ENCODE peak calls at places on chromosomes 12 and 14, in ten cellular contexts. M is activated naive CD8-positive, alpha-beta T cell treated with anti-CD3 and anti-CD28 coated beads, Interleukin-2, amount 50 U/mL, for 24 hours; J is NCI-H1105; A is coronary artery; T is AG04449; I is stimulated activated CD8-positive, alpha-beta memory T cell treated with anti-CD3 and anti-CD28 coated beads, Interleukin-12 subunit alpha, Interleukin-12 subunit beta, amount 100 ng/mL, for 4 hours; N is neuronal stem cell; B is psoas muscle; S is neural progenitor cell; E is Karpas-422. G is an unnamed sample.

GRCh38 chr12:116257213-116257612 is 20.3 kb downstream of the MED13L start:
- DNase-seq in M (no peak), J (no peak), A (no peak), T (no peak), I (no peak), N (no peak), B (no peak), S (no peak), E (no peak), G (peak)

GRCh38 chr12:122421263-122421814 is 1.1 kb downstream of the CLIP1 start:
- DNase-seq in M (no peak), J (peak), A (no peak), T (no peak), I (no peak), N (no peak), B (peak), S (no peak), E (peak), G (no peak)

GRCh38 chr14:74302160-74302628 is 540 bp downstream of the ABCD4 start:
- DNase-seq in M (no peak), J (no peak), A (no peak), T (no peak), I (no peak), N (no peak), B (no peak), S (peak), E (peak), G (no peak)

GRCh38 chr14:91009501-91010152 is 50.8 kb downstream of the RPS6KA5 start:
- DNase-seq in M (no peak), J (no peak), A (no peak), T (no peak), I (no peak), N (no peak), B (no peak), S (no peak), E (peak), G (no peak)

GRCh38 chr12:99985129-99985570 is 414 bp upstream of the ANKS1B start:
- DNase-seq in M (no peak), J (peak), A (no peak), T (no peak), I (no peak), N (no peak), B (no peak), S (no peak), E (peak), G (no peak)

GRCh38 chr14:54564071-54564798 is 2.7 kb upstream of the SAMD4A start:
- DNase-seq in M (no peak), J (peak), A (no peak), T (no peak), I (no peak), N (peak), B (no peak), S (peak), E (peak), G (peak)

GRCh38 chr12:3061129-3061857 is 15.9 kb upstream of the TSPAN9 start:
- DNase-seq in M (no peak), J (no peak), A (no peak), T (peak), I (no peak), N (no peak), B (no peak), S (no peak), E (no peak), G (no peak)

GRCh38 chr12:119781804-119782203 is 95.3 kb downstream of the CIT start:
- DNase-seq in M (no peak), J (no peak), A (no peak), T (no peak), I (no peak), N (no peak), B (no peak), S (no peak), E (peak), G (no peak)

GRCh38 chr12:57832966-57833365 is 13.6 kb downstream of the CTDSP2 start:
- DNase-seq in M (no peak), J (no peak), A (no peak), T (no peak), I (no peak), N (no peak), B (no peak), S (peak), E (no peak), G (no peak)

GRCh38 chr12:103546959-103547358 is 40.1 kb upstream of the STAB2 start:
- DNase-seq in M (no peak), J (no peak), A (no peak), T (no peak), I (no peak), N (no peak), B (no peak), S (no peak), E (no peak), G (peak)

GRCh38 chr12:108815875-108816594 is 41.3 kb downstream of the SSH1 start:
- DNase-seq in M (no peak), J (no peak), A (no peak), T (no peak), I (no peak), N (no peak), B (no peak), S (no peak), E (no peak), G (no peak)

GRCh38 chr12:24605466-24605865 is 343.4 kb downstream of the BCAT1 start:
- DNase-seq in M (no peak), J (no peak), A (no peak), T (no peak), I (no peak), N (no peak), B (no peak), S (no peak), E (no peak), G (no peak)

GRCh38 chr12:68481181-68481941 is 129.3 kb upstream of the RAP1B start:
- DNase-seq in M (no peak), J (no peak), A (no peak), T (no peak), I (no peak), N (no peak), B (no peak), S (no peak), E (no peak), G (no peak)

GRCh38 chr12:49885118-49885517 is 18.6 kb downstream of the FAIM2 start:
- DNase-seq in M (no peak), J (no peak), A (no peak), T (no peak), I (no peak), N (no peak), B (no peak), S (peak), E (peak), G (no peak)

GRCh38 chr12:3777206-3777809 is 24.4 kb upstream of the CRACR2A start:
- DNase-seq in M (no peak), J (peak), A (no peak), T (no peak), I (no peak), N (peak), B (no peak), S (peak), E (peak), G (peak)

GRCh38 chr12:98594050-98594853 is 766 bp downstream of the SLC25A3 start:
- DNase-seq in M (no peak), J (no peak), A (peak), T (no peak), I (peak), N (peak), B (peak), S (peak), E (peak), G (no peak)

GRCh38 chr12:91718326-91718725 is 427.3 kb downstream of the BTG1 start:
- DNase-seq in M (no peak), J (no peak), A (no peak), T (no peak), I (no peak), N (no peak), B (no peak), S (no peak), E (no peak), G (no peak)

GRCh38 chr12:79016181-79016580 is 151.6 kb downstream of the SYT1 start:
- DNase-seq in M (no peak), J (peak), A (no peak), T (no peak), I (no peak), N (no peak), B (no peak), S (no peak), E (no peak), G (peak)

GRCh38 chr12:49615725-49616124 is 7.6 kb upstream of the PRPF40B start:
- DNase-seq in M (no peak), J (no peak), A (no peak), T (no peak), I (no peak), N (no peak), B (no peak), S (no peak), E (no peak), G (no peak)

GRCh38 chr12:1796515-1797010 is 23.8 kb upstream of the LRTM2 start:
- DNase-seq in M (peak), J (no peak), A (peak), T (no peak), I (no peak), N (no peak), B (peak), S (no peak), E (peak), G (no peak)

GRCh38 chr14:93249128-93249831 is 42.2 kb downstream of the UBR7 start:
- DNase-seq in M (no peak), J (no peak), A (no peak), T (no peak), I (no peak), N (no peak), B (no peak), S (no peak), E (no peak), G (no peak)

GRCh38 chr12:75666126-75666979 is 154.9 kb upstream of the KRR1 start:
- DNase-seq in M (no peak), J (no peak), A (no peak), T (no peak), I (no peak), N (no peak), B (no peak), S (peak), E (no peak), G (no peak)

GRCh38 chr14:55245657-55246268 is 25.5 kb upstream of the FBXO34 start:
- DNase-seq in M (no peak), J (no peak), A (no peak), T (no peak), I (no peak), N (no peak), B (no peak), S (peak), E (peak), G (no peak)

GRCh38 chr14:68039593-68039992 is 220.0 kb downstream of the RAD51B start:
- DNase-seq in M (no peak), J (no peak), A (no peak), T (no peak), I (no peak), N (no peak), B (no peak), S (no peak), E (no peak), G (no peak)

GRCh38 chr12:4039927-4040326 is 166.7 kb upstream of the PARP11 start:
- DNase-seq in M (no peak), J (no peak), A (peak), T (no peak), I (no peak), N (no peak), B (no peak), S (no peak), E (no peak), G (no peak)

GRCh38 chr12:106228320-106228710 is 19.5 kb downstream of the CKAP4 start:
- DNase-seq in M (no peak), J (no peak), A (no peak), T (no peak), I (no peak), N (no peak), B (no peak), S (no peak), E (no peak), G (no peak)

GRCh38 chr14:21852061-21852664 is 178.5 kb upstream of the OR4E1 start:
- DNase-seq in M (peak), J (no peak), A (no peak), T (no peak), I (peak), N (peak), B (no peak), S (peak), E (peak), G (no peak)

GRCh38 chr14:90505531-90505930 is 108.7 kb downstream of the CALM1 start:
- DNase-seq in M (no peak), J (no peak), A (no peak), T (no peak), I (no peak), N (no peak), B (no peak), S (no peak), E (no peak), G (no peak)

GRCh38 chr14:73633517-73634332 is 11.1 kb upstream of the DNAL1 start:
- DNase-seq in M (peak), J (peak), A (peak), T (no peak), I (peak), N (peak), B (peak), S (peak), E (peak), G (no peak)

GRCh38 chr12:50084775-50085614 is at the start of gene SMARCD1:
- DNase-seq in M (peak), J (peak), A (peak), T (no peak), I (peak), N (peak), B (peak), S (peak), E (peak), G (peak)

GRCh38 chr14:71726639-71727085 is 205.6 kb upstream of the RGS6 start:
- DNase-seq in M (no peak), J (no peak), A (no peak), T (no peak), I (no peak), N (no peak), B (no peak), S (no peak), E (no peak), G (no peak)

GRCh38 chr12:15693233-15693911 is 95.8 kb downstream of the EPS8 start:
- DNase-seq in M (no peak), J (no peak), A (no peak), T (no peak), I (no peak), N (no peak), B (no peak), S (no peak), E (no peak), G (no peak)

GRCh38 chr12:76083761-76084276 is 666 bp downstream of the NAP1L1 start:
- DNase-seq in M (peak), J (peak), A (peak), T (no peak), I (peak), N (peak), B (peak), S (peak), E (peak), G (no peak)

GRCh38 chr12:39012870-39013269 is 107.5 kb upstream of the CPNE8 start:
- DNase-seq in M (no peak), J (no peak), A (no peak), T (no peak), I (no peak), N (no peak), B (no peak), S (no peak), E (no peak), G (no peak)

GRCh38 chr12:7108042-7108927 is 729 bp downstream of the C1RL start:
- DNase-seq in M (peak), J (peak), A (peak), T (no peak), I (peak), N (peak), B (peak), S (peak), E (peak), G (no peak)

G was measured in NCI-H2029 treated with DMSO at 0.1 percent for 48 hours.